ENCODE peak calls at places on chromosomes 12 and 14, in nine cellular contexts. D is IMR-90, H is aorta, L is small intestine, Q is HCT116, W is upper lobe of left lung, Y is OCI-LY7, U is cardiac muscle cell, O is upper lobe of right lung. X is an unnamed sample.

GRCh38 chr12:26058308-26058707 is 66.5 kb downstream of the BHLHE41 start:
- DNase-seq in L (no peak), O (no peak), D (no peak), H (no peak), Y (peak; percentile 23), Q (peak; percentile 36), W (no peak), U (no peak), X (no peak)

GRCh38 chr12:129096968-129097367 is 243.7 kb downstream of the GLT1D1 start:
- DNase-seq in Q (no peak), W (no peak), L (no peak), U (no peak), D (no peak), H (no peak), O (no peak), Y (no peak), X (no peak)

GRCh38 chr14:61145258-61145902 is 135.8 kb downstream of the TMEM30B start:
- DNase-seq in D (peak; percentile 99), Y (no peak), H (no peak), U (no peak), Q (no peak), O (no peak), L (no peak), W (no peak), X (no peak)

GRCh38 chr12:131072446-131073230 is 118.9 kb downstream of the ADGRD1 start:
- DNase-seq in W (peak; percentile 16), H (no peak), D (no peak), Q (no peak), O (peak; percentile 47), Y (no peak), U (no peak), L (no peak), X (no peak)

GRCh38 chr12:91985002-91985767 is 160.5 kb downstream of the BTG1 start:
- DNase-seq in O (no peak), L (no peak), Q (no peak), U (no peak), W (no peak), Y (no peak), H (no peak), D (peak; percentile 83), X (no peak)

GRCh38 chr14:47040490-47040889 is 388.9 kb upstream of the RPL10L start:
- DNase-seq in H (no peak), D (no peak), L (peak; percentile 13), U (peak; percentile 79), Q (peak; percentile 31), O (no peak), Y (no peak), W (peak; percentile 21), X (no peak)

GRCh38 chr14:81565441-81566290 is 32.0 kb upstream of the SEL1L start:
- DNase-seq in O (no peak), Y (peak; percentile 54), W (no peak), H (no peak), L (peak; percentile 35), Q (peak; percentile 8), D (no peak), U (peak; percentile 50), X (no peak)

GRCh38 chr12:123056053-123056452 is 75.6 kb downstream of the ARL6IP4 start:
- DNase-seq in D (peak; percentile 41), Q (peak; percentile 13), L (no peak), W (no peak), O (no peak), U (no peak), H (no peak), Y (no peak), X (no peak)

GRCh38 chr14:76098047-76098446 is 53.7 kb upstream of the GPATCH2L start:
- DNase-seq in Y (no peak), Q (no peak), H (no peak), U (no peak), W (no peak), O (no peak), D (no peak), L (no peak), X (no peak)

GRCh38 chr12:90333939-90334338 is 621.0 kb downstream of the CCER1 start:
- DNase-seq in Y (no peak), O (no peak), L (no peak), Q (no peak), U (no peak), W (no peak), H (no peak), D (peak; percentile 1), X (no peak)

GRCh38 chr12:127125607-127126259 is 1141.2 kb upstream of the TMEM132C start:
- DNase-seq in L (peak; percentile 20), Q (peak; percentile 97), O (no peak), H (no peak), D (peak; percentile 70), U (no peak), Y (no peak), W (no peak), X (no peak)

GRCh38 chr12:112705037-112705632 is 86.4 kb upstream of the RPH3A start:
- DNase-seq in U (no peak), Q (no peak), D (no peak), H (no peak), W (no peak), Y (no peak), O (no peak), L (no peak), X (no peak)

GRCh38 chr12:78156751-78157150 is 326.1 kb downstream of the NAV3 start:
- DNase-seq in Y (no peak), U (no peak), D (peak; percentile 59), L (no peak), O (no peak), Q (no peak), W (no peak), H (no peak), X (no peak)

GRCh38 chr14:74478996-74479635 is 14.0 kb downstream of the NPC2 start:
- DNase-seq in O (no peak), U (peak; percentile 63), Y (peak; percentile 11), L (peak; percentile 20), Q (no peak), W (no peak), H (no peak), D (peak; percentile 42), X (no peak)

GRCh38 chr14:91997492-91997891 is 42.4 kb downstream of the TRIP11 start:
- DNase-seq in D (peak; percentile 28), Y (no peak), U (no peak), Q (no peak), W (no peak), L (peak; percentile 5), O (no peak), H (no peak), X (no peak)

GRCh38 chr14:44914849-44915248 is 46.9 kb downstream of the KLHL28 start:
- DNase-seq in Q (no peak), H (no peak), W (no peak), D (peak; percentile 12), O (no peak), Y (no peak), L (no peak), U (peak; percentile 51), X (no peak)

GRCh38 chr14:60646202-60646886 is 2.9 kb downstream of the SIX1 start:
- DNase-seq in D (no peak), O (no peak), W (no peak), U (no peak), L (no peak), Q (no peak), Y (no peak), H (no peak), X (no peak)

GRCh38 chr12:34348836-34349672 is 326.8 kb downstream of the ALG10 start:
- DNase-seq in W (no peak), O (no peak), H (no peak), Y (no peak), D (no peak), U (no peak), Q (no peak), L (no peak), X (no peak)
- H3K9me3 ChIP-seq in W (no peaks in the 10 kb centered on the region), O (no peaks in the 10 kb centered on the region), H (no peaks in the 10 kb centered on the region), Y (no peaks in the 10 kb centered on the region), D (peaks cover 18% of the 10 kb centered on the region), U (no peaks in the 10 kb centered on the region), Q (no peaks in the 10 kb centered on the region), L (peaks cover 12% of the 10 kb centered on the region), X (peaks cover 7% of the 10 kb centered on the region)

DNA sequence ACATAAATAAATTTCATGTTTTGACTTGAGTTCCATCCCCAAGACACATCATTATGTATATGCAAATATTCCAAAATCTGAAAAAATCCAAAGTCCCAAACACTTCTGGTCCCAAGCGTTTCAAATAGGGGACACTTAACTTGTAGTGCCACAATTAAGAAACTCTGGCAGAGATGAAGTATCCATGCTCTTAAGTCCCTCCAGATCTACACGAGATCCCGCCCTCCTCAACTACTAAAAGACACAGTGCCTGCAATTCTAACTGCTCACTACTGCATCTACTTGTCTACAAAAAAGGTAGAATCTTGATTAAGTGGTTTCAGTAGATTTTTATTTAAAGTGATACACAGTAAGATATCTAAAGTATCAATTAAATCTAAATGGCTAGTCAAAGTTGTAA is 97.0 kb downstream of the MED13L start:
- DNase-seq in D (no peak), Q (no peak), U (peak; percentile 61), L (no peak), W (no peak), Y (no peak), O (no peak), H (no peak), X (no peak)
- H3K27ac ChIP-seq in D (no peak overlapping the region), Q (no peak overlapping the region), U (no peak overlapping the region), L (no peak overlapping the region), W (no peak overlapping the region), Y (no peak overlapping the region), O (no peak overlapping the region), H (no peak overlapping the region), X (no peak overlapping the region)

GRCh38 chr14:53306926-53307325 is 153.8 kb upstream of the DDHD1 start:
- DNase-seq in Q (no peak), H (no peak), L (no peak), D (peak; percentile 71), Y (no peak), O (no peak), U (no peak), W (no peak), X (no peak)

GRCh38 chr14:53304726-53305381 is 151.7 kb upstream of the DDHD1 start:
- DNase-seq in Y (no peak), O (no peak), W (no peak), H (no peak), U (no peak), Q (no peak), L (no peak), D (peak; percentile 86), X (no peak)

GRCh38 chr14:53310412-53310811 is 157.3 kb upstream of the DDHD1 start:
- DNase-seq in O (no peak), L (no peak), W (no peak), H (no peak), Y (peak; percentile 54), Q (no peak), D (no peak), U (no peak), X (no peak)

DNA sequence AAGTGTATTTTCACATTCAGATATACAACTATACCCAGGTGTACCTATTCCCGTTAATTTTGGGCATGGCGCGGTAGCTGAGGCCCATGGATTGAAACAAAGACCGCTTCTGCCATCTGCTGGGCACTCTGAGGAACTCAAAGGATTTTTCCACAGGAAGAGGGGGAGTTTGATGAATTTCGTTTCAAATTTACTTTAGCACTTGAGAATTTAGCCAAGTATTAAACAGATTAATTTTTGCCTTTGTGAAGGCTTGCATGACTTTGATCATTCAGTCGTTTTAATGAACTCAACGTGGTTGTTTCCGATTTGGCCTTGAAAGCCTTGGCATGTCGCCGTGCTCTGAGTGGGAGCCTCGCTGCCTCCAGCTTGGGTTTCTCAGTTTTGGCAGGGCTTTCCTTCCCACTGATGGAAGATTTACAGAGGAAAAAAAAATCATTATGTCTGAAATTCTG is 153.2 kb upstream of the DDHD1 start:
- DNase-seq in Q (peak; percentile 28), Y (peak; percentile 40), U (peak; percentile 59), W (peak; percentile 53), L (peak; percentile 22), D (peak; percentile 69), H (peak; percentile 71), O (peak; percentile 65), X (no peak)
- H3K4me3 ChIP-seq in Q (no peak overlapping the region), Y (no peak overlapping the region), U (no peak overlapping the region), W (peak overlapping the region; percentile 50), L (no peak overlapping the region), D (peak overlapping the region; percentile 56), H (peak overlapping the region; percentile 88), O (peak overlapping the region; percentile 43), X (peak overlapping the region; percentile 30)

GRCh38 chr14:67438969-67439368 is 27.0 kb upstream of the PLEK2 start:
- DNase-seq in W (no peak), Y (no peak), U (no peak), Q (no peak), D (no peak), O (no peak), H (no peak), L (no peak), X (no peak)
- H3K9me3 ChIP-seq in W (no peaks in the 10 kb centered on the region), Y (no peaks in the 10 kb centered on the region), U (no peaks in the 10 kb centered on the region), Q (no peaks in the 10 kb centered on the region), D (no peaks in the 10 kb centered on the region), O (no peaks in the 10 kb centered on the region), H (no peaks in the 10 kb centered on the region), L (no peaks in the 10 kb centered on the region), X (no peaks in the 10 kb centered on the region)

X was measured in vagina.